ENCODE peak calls at places on chromosomes 12 and 14, in ten cellular contexts. N is OCI-LY7, J is left lung, B is A549, S is mucosa of descending colon, I is GM13977, A is dorsolateral prefrontal cortex, D is tibial artery, P is GM12865, K is B cell. L is an unnamed sample.

GRCh38 chr14:104346112-104346462 is 207.7 kb downstream of the KIF26A start:
- DNase-seq in K (no peak), S (no peak), A (peak; percentile 22), D (peak; percentile 52), B (no peak), N (no peak), J (no peak), P (no peak), I (no peak), L (no peak)

GRCh38 chr12:9673404-9674225 is 4.1 kb downstream of the CLEC2D start:
- DNase-seq in S (peak; percentile 52), K (peak; percentile 40), B (peak; percentile 53), A (no peak), N (peak; percentile 43), D (peak; percentile 74), I (no peak), P (peak; percentile 83), J (peak; percentile 76), L (no peak)

GRCh38 chr14:105086833-105087307 is 21.6 kb upstream of the GPR132 start:
- DNase-seq in S (peak; percentile 88), B (peak; percentile 85), J (peak; percentile 84), D (peak; percentile 84), K (peak; percentile 91), N (peak; percentile 80), A (no peak), P (peak; percentile 92), I (peak; percentile 89), L (peak; percentile 92)

GRCh38 chr12:66571361-66571760 is 107.5 kb downstream of the GRIP1 start:
- DNase-seq in N (no peak), D (no peak), J (no peak), K (no peak), B (no peak), A (no peak), P (no peak), I (no peak), S (no peak), L (no peak)

GRCh38 chr12:109871678-109872314 is 8.5 kb downstream of the GLTP start:
- DNase-seq in S (peak; percentile 84), A (peak; percentile 50), K (no peak), D (no peak), J (no peak), I (no peak), B (no peak), N (no peak), P (no peak), L (no peak)

GRCh38 chr12:2324375-2324774 is 271.6 kb downstream of the CACNA1C start:
- DNase-seq in P (no peak), S (peak; percentile 65), D (no peak), B (no peak), N (no peak), J (no peak), I (no peak), K (no peak), A (peak; percentile 37), L (peak; percentile 20)

GRCh38 chr12:108308432-108308831 is 30.7 kb downstream of the CMKLR1 start:
- DNase-seq in P (no peak), B (no peak), K (no peak), J (no peak), I (no peak), N (no peak), S (no peak), A (no peak), D (peak; percentile 75), L (no peak)

GRCh38 chr14:70020350-70021170 is 141.3 kb downstream of the SMOC1 start:
- DNase-seq in P (no peak), A (peak; percentile 46), I (no peak), S (no peak), B (no peak), J (no peak), N (no peak), D (no peak), K (no peak), L (no peak)

GRCh38 chr14:63852817-63853730 is at the start of gene SYNE2:
- DNase-seq in D (peak; percentile 88), P (peak; percentile 90), K (peak; percentile 90), A (no peak), I (peak; percentile 95), S (peak; percentile 92), B (peak; percentile 75), N (peak; percentile 91), J (peak; percentile 77), L (peak; percentile 87)

GRCh38 chr14:36450550-36450949 is 69.5 kb downstream of the NKX2-1 start:
- DNase-seq in I (no peak), D (no peak), A (no peak), K (no peak), B (peak; percentile 25), J (no peak), P (no peak), S (no peak), N (no peak), L (no peak)
- TF ChIP-seq CTCF in I (no peak), D (no peak), A (no peak), K (no peak), B (no peak), J (no peak), P (no peak), S (no peak), N (peak; percentile 1), L (no peak)

DNA sequence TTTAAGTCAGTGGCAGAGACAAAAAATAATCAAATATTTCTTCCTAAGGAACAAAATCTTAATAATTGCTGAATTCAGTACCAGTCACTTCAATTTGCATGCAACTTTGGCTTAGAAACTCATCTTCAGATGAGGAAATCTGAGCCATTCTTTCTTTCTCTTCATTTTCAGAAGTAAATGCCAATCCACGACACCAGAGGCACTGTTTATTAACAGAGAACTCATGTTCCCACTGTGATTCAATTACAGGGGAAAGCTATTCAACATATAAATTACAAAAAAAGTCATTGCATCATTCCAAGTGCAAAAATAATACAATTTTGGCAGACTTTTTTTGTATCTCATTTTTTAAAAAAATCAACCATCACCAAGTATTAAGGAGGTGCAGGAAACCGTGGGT is 816.1 kb upstream of the TMEM132C start:
- DNase-seq in I (no peak), B (no peak), A (no peak), J (no peak), N (no peak), D (no peak), P (no peak), K (no peak), S (no peak), L (no peak)
- TF ChIP-seq CTCF in I (no peak), B (no peak), A (no peak), J (no peak), N (no peak), D (no peak), P (no peak), K (no peak), S (no peak), L (no peak)

GRCh38 chr12:132413931-132414588 is 75.9 kb upstream of the FBRSL1 start:
- DNase-seq in K (peak; percentile 42), P (no peak), I (no peak), B (no peak), D (no peak), J (no peak), S (no peak), A (no peak), N (peak; percentile 20), L (peak; percentile 76)
- TF ChIP-seq CTCF in K (no peak), P (peak; percentile 59), I (peak; percentile 60), B (peak; percentile 79), D (peak; percentile 14), J (no peak), S (no peak), A (peak; percentile 10), N (peak; percentile 74), L (peak; percentile 94)

DNA sequence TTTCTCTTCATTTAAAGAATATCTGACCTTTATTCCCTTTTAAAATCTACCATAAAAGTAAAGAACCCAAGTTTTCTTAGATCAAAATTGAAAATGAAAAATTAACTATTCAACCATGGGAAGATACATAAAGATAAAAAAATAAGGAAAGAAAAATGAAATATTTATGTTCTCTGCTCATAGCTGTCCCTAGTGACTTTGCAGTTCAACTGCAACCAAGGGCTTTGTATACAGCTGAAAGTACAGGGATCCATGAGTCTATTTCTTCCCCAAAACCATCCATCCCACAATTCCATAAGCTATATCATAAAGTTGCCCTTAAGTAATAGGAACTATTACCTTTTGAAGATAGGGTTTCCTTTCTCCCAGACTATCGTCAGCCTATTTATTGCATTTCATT is 113.1 kb downstream of the ITPR2 start:
- DNase-seq in B (no peak), N (no peak), I (no peak), P (no peak), K (no peak), S (no peak), D (no peak), A (no peak), J (no peak), L (no peak)
- TF ChIP-seq CTCF in B (no peak), N (peak; percentile 26), I (no peak), P (no peak), K (no peak), S (no peak), D (no peak), A (no peak), J (no peak), L (peak; percentile 23)